ENCODE peak calls at places on chromosomes 12 and 14, in seven cellular contexts. U is psoas muscle; L is effector memory CD4-positive, alpha-beta T cell; I is IMR-90; W is CD4-positive, alpha-beta memory T cell; O is cardiac fibroblast; F is CD8-positive, alpha-beta memory T cell. H is an unnamed sample.

GRCh38 chr14:91373591-91374245 is 43.9 kb downstream of the CCDC88C start:
- DNase-seq in O (no peak), F (peak; percentile 62), L (no peak), U (no peak), W (peak; percentile 89), I (no peak), H (no peak)

GRCh38 chr14:68928770-68929550 is 50.1 kb downstream of the ACTN1 start:
- DNase-seq in O (no peak), U (no peak), I (no peak), L (no peak), F (no peak), W (no peak), H (no peak)

GRCh38 chr14:65223636-65224035 is 121.3 kb upstream of the MAX start:
- DNase-seq in W (peak; percentile 56), L (no peak), I (no peak), F (no peak), O (no peak), U (no peak), H (no peak)

GRCh38 chr12:101877816-101878811 is 734 bp downstream of the DRAM1 start:
- DNase-seq in F (no peak), O (peak; percentile 32), W (no peak), I (no peak), L (no peak), U (peak; percentile 65), H (peak; percentile 23)

GRCh38 chr14:95379634-95380033 is 59.9 kb upstream of the CLMN start:
- DNase-seq in F (no peak), L (no peak), O (no peak), I (no peak), W (no peak), U (no peak), H (no peak)

GRCh38 chr12:92619730-92620684 is 82.8 kb upstream of the PLEKHG7 start:
- DNase-seq in U (no peak), L (no peak), W (no peak), O (no peak), I (no peak), F (no peak), H (no peak)

GRCh38 chr14:69263771-69264170 is 3.8 kb downstream of the GALNT16 start:
- DNase-seq in W (no peak), O (no peak), I (no peak), U (peak; percentile 68), F (no peak), L (no peak), H (no peak)

GRCh38 chr12:86543716-86544115 is 287.5 kb upstream of the MGAT4C start:
- DNase-seq in L (no peak), F (no peak), W (no peak), U (no peak), I (no peak), O (no peak), H (no peak)

GRCh38 chr14:103228076-103228806 is 105.0 kb downstream of the TNFAIP2 start:
- DNase-seq in F (no peak), O (no peak), W (no peak), I (no peak), L (no peak), U (no peak), H (no peak)

GRCh38 chr12:6533653-6534157 is 612 bp upstream of the GAPDH start:
- DNase-seq in I (peak; percentile 84), L (peak; percentile 26), O (peak; percentile 86), U (peak; percentile 81), W (peak; percentile 68), F (peak; percentile 11), H (peak; percentile 80)

GRCh38 chr12:50024804-50025186 is 499 bp downstream of the RACGAP1 start:
- DNase-seq in W (no peak), I (no peak), O (no peak), L (no peak), F (no peak), U (no peak), H (no peak)

GRCh38 chr14:104865631-104866441 is 768 bp downstream of the CEP170B start:
- DNase-seq in L (peak; percentile 25), I (peak; percentile 67), W (no peak), U (peak; percentile 83), O (peak; percentile 76), F (no peak), H (peak; percentile 60)

GRCh38 chr12:113088037-113088436 is 31.5 kb downstream of the DTX1 start:
- DNase-seq in F (no peak), O (no peak), L (no peak), I (no peak), U (no peak), W (no peak), H (no peak)

GRCh38 chr12:26493656-26494055 is 298.3 kb downstream of the SSPN start:
- DNase-seq in L (no peak), W (no peak), I (no peak), O (no peak), U (no peak), F (no peak), H (no peak)

GRCh38 chr14:86166541-86166940 is 636.6 kb downstream of the FLRT2 start:
- DNase-seq in W (no peak), L (no peak), I (no peak), O (no peak), U (no peak), F (no peak), H (no peak)

GRCh38 chr14:72736348-72736747 is 157.6 kb downstream of the DPF3 start:
- DNase-seq in I (peak; percentile 83), O (peak; percentile 10), L (no peak), W (no peak), F (no peak), U (no peak), H (peak; percentile 96)

GRCh38 chr12:101767537-101767936 is 28.3 kb upstream of the SYCP3 start:
- DNase-seq in U (no peak), I (no peak), L (no peak), O (no peak), F (no peak), W (no peak), H (no peak)

GRCh38 chr12:112537710-112538396 is 119.1 kb downstream of the PTPN11 start:
- DNase-seq in I (peak; percentile 12), L (no peak), U (no peak), W (no peak), F (no peak), O (peak; percentile 29), H (peak; percentile 12)

GRCh38 chr14:55425091-55425490 is 13.5 kb upstream of the ATG14 start:
- DNase-seq in F (no peak), U (no peak), L (no peak), O (no peak), I (no peak), W (no peak), H (no peak)

GRCh38 chr14:97319691-97320090 is 522.5 kb downstream of the VRK1 start:
- DNase-seq in F (no peak), O (no peak), I (no peak), W (no peak), L (no peak), U (no peak), H (no peak)

GRCh38 chr12:88578274-88578673 is 2.0 kb downstream of the KITLG start:
- DNase-seq in W (no peak), O (no peak), I (no peak), L (no peak), F (no peak), U (no peak), H (peak; percentile 26)

GRCh38 chr12:8784464-8784863 is 38.0 kb upstream of the A2ML1 start:
- DNase-seq in W (no peak), O (no peak), U (no peak), I (no peak), L (no peak), F (no peak), H (no peak)

DNA sequence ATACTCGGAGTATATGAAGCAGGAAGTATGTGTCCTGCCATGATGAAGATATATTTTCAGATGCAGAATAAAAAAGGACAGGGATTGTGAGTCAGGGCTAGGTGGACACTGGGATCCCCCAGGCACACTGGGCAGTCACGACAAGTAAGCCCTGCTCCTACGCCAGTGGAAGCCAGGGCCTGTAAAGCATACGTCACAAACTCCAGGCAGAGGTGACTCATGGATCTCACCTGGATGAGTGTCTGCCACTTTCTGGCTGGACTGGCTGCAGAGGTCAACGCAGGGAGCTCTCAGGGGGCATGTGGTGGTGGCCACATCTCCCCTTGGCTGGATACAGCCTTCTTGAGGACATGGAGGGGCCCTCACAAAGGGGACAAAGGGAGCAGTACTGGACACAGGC is 262.3 kb downstream of the GLT1D1 start:
- DNase-seq in I (no peak), W (no peak), U (no peak), O (no peak), L (no peak), F (no peak), H (no peak)
- H3K4me3 ChIP-seq in I (no peak overlapping the region), W (no peak overlapping the region), U (no peak overlapping the region), O (no peak overlapping the region), L (no peak overlapping the region), F (no peak overlapping the region), H (no peak overlapping the region)

GRCh38 chr14:78403278-78403815 is 233.2 kb downstream of the NRXN3 start:
- DNase-seq in W (no peak), U (no peak), F (no peak), I (no peak), O (peak; percentile 58), L (no peak), H (peak; percentile 89)
- H3K4me3 ChIP-seq in W (no peak overlapping the region), U (no peak overlapping the region), F (no peak overlapping the region), I (no peak overlapping the region), O (no peak overlapping the region), L (no peak overlapping the region), H (peak overlapping the region; percentile 38)

GRCh38 chr12:48979602-48980388 is 1.7 kb downstream of the WNT1 start:
- DNase-seq in U (peak; percentile 68), W (peak; percentile 74), O (no peak), F (peak; percentile 61), I (no peak), L (peak; percentile 43), H (no peak)
- H3K4me3 ChIP-seq in U (peak overlapping the region; percentile 54), W (peak overlapping the region; percentile 66), O (no peak overlapping the region), F (peak overlapping the region; percentile 89), I (no peak overlapping the region), L (peak overlapping the region; percentile 56), H (no peak overlapping the region)

GRCh38 chr12:77064891-77065360 is 443 bp downstream of the E2F7 start:
- DNase-seq in F (no peak), I (no peak), L (no peak), W (no peak), O (no peak), U (no peak), H (no peak)

GRCh38 chr12:77060883-77061240 is 4.5 kb downstream of the E2F7 start:
- DNase-seq in O (no peak), F (no peak), L (no peak), W (no peak), U (no peak), I (no peak), H (no peak)

GRCh38 chr12:77060136-77060882 is 5.1 kb downstream of the E2F7 start:
- DNase-seq in W (no peak), U (no peak), F (no peak), L (no peak), I (no peak), O (no peak), H (no peak)

GRCh38 chr12:77062846-77063461 is 2.4 kb downstream of the E2F7 start:
- DNase-seq in W (no peak), F (no peak), O (peak; percentile 75), L (no peak), I (peak; percentile 87), U (no peak), H (peak; percentile 81)

GRCh38 chr12:77062396-77062795 is 3.0 kb downstream of the E2F7 start:
- DNase-seq in U (no peak), F (no peak), W (no peak), I (no peak), L (no peak), O (no peak), H (no peak)
- H3K4me3 ChIP-seq in U (peak overlapping the region; percentile 6), F (no peak overlapping the region), W (no peak overlapping the region), I (no peak overlapping the region), L (no peak overlapping the region), O (peak overlapping the region; percentile 7), H (peak overlapping the region; percentile 57)